ENCODE peak calls at places on chromosome 6, in five cellular contexts. C is colonic mucosa; H is naive thymus-derived CD4-positive, alpha-beta T cell; A is neuronal stem cell; Z is substantia nigra. T is an unnamed sample.

GRCh38 chr6:78917788-78918187 is 50.4 kb downstream of the IRAK1BP1 start:
- DNase-seq in H (no peak), C (no peak), A (no peak), Z (no peak), T (no peak)

GRCh38 chr6:41698350-41698781 is 37.0 kb downstream of the TFEB start:
- DNase-seq in Z (no peak), C (no peak), A (no peak), H (no peak), T (no peak)

GRCh38 chr6:55617272-55617671 is 38.3 kb upstream of the HMGCLL1 start:
- DNase-seq in Z (no peak), H (no peak), A (no peak), C (peak), T (no peak)

GRCh38 chr6:46626228-46626909 is 26.2 kb downstream of the CYP39A1 start:
- DNase-seq in C (no peak), A (peak), H (no peak), Z (no peak), T (no peak)

GRCh38 chr6:159852877-159853276 is 37.9 kb upstream of the MAS1 start:
- DNase-seq in Z (no peak), H (no peak), C (no peak), A (no peak), T (no peak)

GRCh38 chr6:9140861-9141534 is 705.7 kb upstream of the SLC35B3 start:
- DNase-seq in C (no peak), Z (no peak), A (no peak), H (no peak), T (no peak)

GRCh38 chr6:157396026-157396425 is 15.0 kb downstream of the ZDHHC14 start:
- DNase-seq in C (no peak), Z (no peak), A (no peak), H (no peak), T (no peak)

GRCh38 chr6:132011582-132011981 is 60.4 kb upstream of the CCN2 start:
- DNase-seq in C (no peak), A (no peak), H (no peak), Z (no peak), T (no peak)

GRCh38 chr6:167974644-167975344 is 22.7 kb upstream of the KIF25 start:
- DNase-seq in H (no peak), Z (no peak), A (no peak), C (peak), T (peak)

GRCh38 chr6:141463237-141463977 is 669.3 kb upstream of the GJE1 start:
- DNase-seq in Z (no peak), A (no peak), H (no peak), C (no peak), T (no peak)

GRCh38 chr6:36241728-36242127 is 28.1 kb upstream of the PNPLA1 start:
- DNase-seq in A (no peak), Z (no peak), H (no peak), C (no peak), T (no peak)

GRCh38 chr6:37535701-37536461 is 36.2 kb upstream of the CCDC167 start:
- DNase-seq in C (no peak), Z (no peak), A (no peak), H (no peak), T (peak)

GRCh38 chr6:149508485-149508884 is 23.7 kb upstream of the ZC3H12D start:
- DNase-seq in H (no peak), C (no peak), A (no peak), Z (no peak), T (no peak)

GRCh38 chr6:45970326-45970725 is 45.3 kb downstream of the CLIC5 start:
- DNase-seq in A (no peak), C (peak), Z (no peak), H (no peak), T (no peak)

GRCh38 chr6:168131464-168132415 is 52.7 kb upstream of the FRMD1 start:
- DNase-seq in C (peak), Z (no peak), A (no peak), H (no peak), T (no peak)

GRCh38 chr6:2221724-2222274 is 23.6 kb downstream of the GMDS start:
- DNase-seq in A (no peak), C (no peak), Z (no peak), H (no peak), T (no peak)